ENCODE peak calls at places on chromosomes 16 and 17, in ten cellular contexts. One of them, this sample, is unnamed.

GRCh38 chr17:80890551-80890930 is 101.1 kb upstream of the CHMP6 start:
- DNase-seq in HCT116: no peak
- DNase-seq in brain microvascular endothelial cell: no peak
- DNase-seq in testis: no peak
- DNase-seq in fibroblast of lung: no peak
- DNase-seq in type B pancreatic cell: no peak
- DNase-seq in nephron progenitor cell: no peak
- DNase-seq in CD4-positive, alpha-beta T cell: no peak
- DNase-seq in body of pancreas: no peak
- DNase-seq in AG09319: no peak
- DNase-seq in this sample: no peak

GRCh38 chr17:42329025-42329976 is 41.0 kb downstream of the STAT5A start:
- DNase-seq in CD4-positive, alpha-beta T cell: no peak
- DNase-seq in testis: no peak
- DNase-seq in type B pancreatic cell: no peak
- DNase-seq in brain microvascular endothelial cell: peak
- DNase-seq in fibroblast of lung: peak
- DNase-seq in body of pancreas: no peak
- DNase-seq in AG09319: no peak
- DNase-seq in HCT116: no peak
- DNase-seq in nephron progenitor cell: no peak
- DNase-seq in this sample: no peak

GRCh38 chr16:89410794-89411309 is 79.5 kb downstream of the ANKRD11 start:
- DNase-seq in HCT116: no peak
- DNase-seq in fibroblast of lung: peak
- DNase-seq in testis: peak
- DNase-seq in CD4-positive, alpha-beta T cell: no peak
- DNase-seq in AG09319: peak
- DNase-seq in type B pancreatic cell: no peak
- DNase-seq in brain microvascular endothelial cell: peak
- DNase-seq in nephron progenitor cell: no peak
- DNase-seq in body of pancreas: peak
- DNase-seq in this sample: no peak

GRCh38 chr17:69810326-69811035 is 264.5 kb upstream of the KCNJ16 start:
- DNase-seq in fibroblast of lung: no peak
- DNase-seq in CD4-positive, alpha-beta T cell: no peak
- DNase-seq in HCT116: no peak
- DNase-seq in AG09319: no peak
- DNase-seq in brain microvascular endothelial cell: no peak
- DNase-seq in nephron progenitor cell: no peak
- DNase-seq in testis: no peak
- DNase-seq in type B pancreatic cell: no peak
- DNase-seq in body of pancreas: no peak
- DNase-seq in this sample: no peak

GRCh38 chr17:42387663-42388380 is 420 bp downstream of the STAT3 start:
- DNase-seq in nephron progenitor cell: peak
- DNase-seq in body of pancreas: peak
- DNase-seq in brain microvascular endothelial cell: no peak
- DNase-seq in AG09319: no peak
- DNase-seq in HCT116: no peak
- DNase-seq in testis: no peak
- DNase-seq in CD4-positive, alpha-beta T cell: peak
- DNase-seq in type B pancreatic cell: no peak
- DNase-seq in fibroblast of lung: peak
- DNase-seq in this sample: no peak

GRCh38 chr16:21336231-21336630 is 58.1 kb upstream of the CRYM start:
- DNase-seq in CD4-positive, alpha-beta T cell: no peak
- DNase-seq in type B pancreatic cell: no peak
- DNase-seq in HCT116: no peak
- DNase-seq in body of pancreas: no peak
- DNase-seq in fibroblast of lung: peak
- DNase-seq in AG09319: no peak
- DNase-seq in nephron progenitor cell: no peak
- DNase-seq in brain microvascular endothelial cell: no peak
- DNase-seq in testis: no peak
- DNase-seq in this sample: no peak

GRCh38 chr16:23711785-23712184 is 1.2 kb downstream of the ERN2 start:
- DNase-seq in nephron progenitor cell: no peak
- DNase-seq in AG09319: no peak
- DNase-seq in type B pancreatic cell: no peak
- DNase-seq in testis: no peak
- DNase-seq in body of pancreas: no peak
- DNase-seq in fibroblast of lung: no peak
- DNase-seq in brain microvascular endothelial cell: no peak
- DNase-seq in CD4-positive, alpha-beta T cell: no peak
- DNase-seq in HCT116: no peak
- DNase-seq in this sample: no peak

GRCh38 chr17:1414634-1415033 is 14.6 kb upstream of the YWHAE start:
- DNase-seq in AG09319: no peak
- DNase-seq in CD4-positive, alpha-beta T cell: no peak
- DNase-seq in HCT116: no peak
- DNase-seq in brain microvascular endothelial cell: no peak
- DNase-seq in type B pancreatic cell: no peak
- DNase-seq in body of pancreas: no peak
- DNase-seq in nephron progenitor cell: no peak
- DNase-seq in fibroblast of lung: no peak
- DNase-seq in testis: no peak
- DNase-seq in this sample: no peak

GRCh38 chr16:84500531-84500930 is 3.9 kb downstream of the MEAK7 start:
- DNase-seq in CD4-positive, alpha-beta T cell: no peak
- DNase-seq in brain microvascular endothelial cell: no peak
- DNase-seq in body of pancreas: peak
- DNase-seq in HCT116: no peak
- DNase-seq in type B pancreatic cell: no peak
- DNase-seq in testis: no peak
- DNase-seq in fibroblast of lung: no peak
- DNase-seq in AG09319: no peak
- DNase-seq in nephron progenitor cell: no peak
- DNase-seq in this sample: no peak

GRCh38 chr17:21218101-21218500 is 4.1 kb upstream of the TMEM11 start:
- DNase-seq in type B pancreatic cell: no peak
- DNase-seq in body of pancreas: no peak
- DNase-seq in fibroblast of lung: no peak
- DNase-seq in AG09319: no peak
- DNase-seq in brain microvascular endothelial cell: peak
- DNase-seq in testis: no peak
- DNase-seq in HCT116: no peak
- DNase-seq in nephron progenitor cell: no peak
- DNase-seq in CD4-positive, alpha-beta T cell: no peak
- DNase-seq in this sample: no peak

DNA sequence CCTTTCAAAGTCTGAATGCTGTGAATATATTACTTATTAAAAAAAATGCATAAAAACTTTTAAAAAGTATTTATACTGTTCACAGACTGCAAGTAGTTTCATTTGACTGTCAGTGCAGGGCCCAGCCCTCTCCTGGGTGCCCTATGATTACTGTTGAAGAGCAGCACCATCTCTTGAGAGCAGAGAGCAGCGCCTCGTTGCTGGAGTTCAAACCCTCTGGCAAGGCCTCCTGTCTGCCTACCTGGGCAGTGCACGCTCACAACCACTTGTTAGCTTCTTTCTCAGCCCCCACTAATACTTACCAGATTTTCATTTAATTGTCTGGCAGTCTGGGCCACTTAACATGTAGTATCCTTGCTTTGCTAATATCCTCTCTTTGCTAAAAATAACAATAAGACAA is 233.4 kb downstream of the PHKB start:
- DNase-seq in testis: peak
- DNase-seq in CD4-positive, alpha-beta T cell: no peak
- DNase-seq in brain microvascular endothelial cell: no peak
- DNase-seq in fibroblast of lung: no peak
- DNase-seq in AG09319: no peak
- DNase-seq in type B pancreatic cell: no peak
- DNase-seq in body of pancreas: no peak
- DNase-seq in nephron progenitor cell: no peak
- DNase-seq in HCT116: no peak
- DNase-seq in this sample: no peak
- TF ChIP-seq CTCF in testis: no peak
- TF ChIP-seq CTCF in CD4-positive, alpha-beta T cell: no peak
- TF ChIP-seq CTCF in brain microvascular endothelial cell: peak
- TF ChIP-seq CTCF in fibroblast of lung: no peak
- TF ChIP-seq CTCF in AG09319: no peak
- TF ChIP-seq CTCF in type B pancreatic cell: peak
- TF ChIP-seq CTCF in body of pancreas: no peak
- TF ChIP-seq CTCF in nephron progenitor cell: no peak
- TF ChIP-seq CTCF in HCT116: peak
- TF ChIP-seq CTCF in this sample: no peak

DNA sequence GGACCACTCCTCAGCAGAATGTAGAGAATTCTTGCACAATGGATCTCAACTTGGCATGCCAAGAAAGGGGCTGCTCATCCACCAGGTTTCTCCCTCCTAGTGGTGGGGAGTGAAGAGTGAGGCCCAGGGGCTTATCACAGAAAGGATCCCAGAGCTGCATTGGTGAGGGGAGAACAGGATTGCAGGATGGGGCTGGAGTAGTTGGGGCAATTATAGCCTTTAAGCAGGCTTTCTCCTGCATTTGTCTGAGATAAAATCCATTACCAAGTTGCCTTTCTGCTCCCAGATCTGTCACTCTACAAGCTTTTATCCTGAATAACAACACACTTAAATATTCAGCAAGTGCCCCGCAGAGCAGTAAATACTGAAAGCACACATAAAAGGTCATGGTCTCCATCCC is 130.8 kb upstream of the CES5A start:
- DNase-seq in CD4-positive, alpha-beta T cell: no peak
- DNase-seq in HCT116: no peak
- DNase-seq in body of pancreas: no peak
- DNase-seq in testis: no peak
- DNase-seq in nephron progenitor cell: no peak
- DNase-seq in fibroblast of lung: no peak
- DNase-seq in brain microvascular endothelial cell: no peak
- DNase-seq in type B pancreatic cell: no peak
- DNase-seq in AG09319: no peak
- DNase-seq in this sample: no peak
- TF ChIP-seq CTCF in CD4-positive, alpha-beta T cell: no peak
- TF ChIP-seq CTCF in HCT116: no peak
- TF ChIP-seq CTCF in body of pancreas: no peak
- TF ChIP-seq CTCF in testis: no peak
- TF ChIP-seq CTCF in nephron progenitor cell: no peak
- TF ChIP-seq CTCF in fibroblast of lung: no peak
- TF ChIP-seq CTCF in brain microvascular endothelial cell: no peak
- TF ChIP-seq CTCF in type B pancreatic cell: no peak
- TF ChIP-seq CTCF in AG09319: no peak
- TF ChIP-seq CTCF in this sample: no peak

DNA sequence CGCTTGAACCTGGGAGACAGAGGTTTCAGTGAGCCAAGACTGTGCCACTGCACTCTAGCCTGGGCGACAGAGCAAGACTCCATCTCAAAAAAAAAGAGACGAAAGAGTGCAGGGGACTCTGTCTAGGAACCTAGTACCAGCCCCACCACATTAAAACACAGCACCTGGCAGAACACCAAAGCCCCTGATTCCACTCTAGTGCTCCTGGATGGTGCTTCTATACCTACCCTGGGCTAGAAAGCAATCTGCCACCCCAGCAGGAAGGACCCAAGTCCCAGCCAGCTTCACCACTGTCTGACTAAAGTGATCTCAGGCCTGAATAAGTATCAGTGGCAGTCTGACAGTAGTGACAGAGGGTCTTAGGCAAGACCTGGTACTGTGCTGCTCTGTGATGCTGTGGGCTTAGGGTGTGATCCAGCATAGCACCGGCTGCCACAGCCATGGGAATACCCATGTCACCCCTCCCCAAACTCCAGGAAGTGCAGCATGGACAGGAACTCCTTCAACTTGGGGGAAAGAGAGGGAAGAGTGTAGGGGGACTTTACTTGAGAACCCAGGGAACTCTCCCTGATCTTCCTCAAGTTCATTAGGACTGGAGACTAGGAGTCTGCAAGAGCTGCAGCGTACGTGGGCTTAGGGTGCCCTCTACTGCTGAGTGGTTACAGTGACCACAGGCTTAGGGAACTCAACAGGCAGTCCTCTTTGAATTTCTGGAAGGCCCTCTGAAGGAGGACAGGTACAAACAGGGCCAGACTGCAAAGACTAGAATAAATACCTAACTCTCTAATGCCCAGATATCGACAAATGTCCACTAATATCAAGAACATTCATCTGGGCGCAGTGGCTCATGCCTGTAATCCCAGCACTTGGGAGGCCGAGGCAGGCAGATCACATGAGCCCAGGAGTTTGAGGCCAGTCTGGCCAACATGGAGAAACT is 30.0 kb upstream of the RNF43 start:
- DNase-seq in HCT116: peak
- DNase-seq in testis: peak
- DNase-seq in brain microvascular endothelial cell: peak
- DNase-seq in nephron progenitor cell: peak
- DNase-seq in type B pancreatic cell: no peak
- DNase-seq in body of pancreas: peak
- DNase-seq in AG09319: peak
- DNase-seq in CD4-positive, alpha-beta T cell: peak
- DNase-seq in fibroblast of lung: peak
- DNase-seq in this sample: peak
- TF ChIP-seq CTCF in HCT116: peak
- TF ChIP-seq CTCF in testis: no peak
- TF ChIP-seq CTCF in brain microvascular endothelial cell: peak
- TF ChIP-seq CTCF in nephron progenitor cell: peak
- TF ChIP-seq CTCF in type B pancreatic cell: peak
- TF ChIP-seq CTCF in body of pancreas: peak
- TF ChIP-seq CTCF in AG09319: peak
- TF ChIP-seq CTCF in CD4-positive, alpha-beta T cell: peak
- TF ChIP-seq CTCF in fibroblast of lung: peak
- TF ChIP-seq CTCF in this sample: peak

GRCh38 chr16:87582966-87583325 is 19.4 kb upstream of the JPH3 start:
- DNase-seq in testis: no peak
- DNase-seq in HCT116: no peak
- DNase-seq in body of pancreas: no peak
- DNase-seq in fibroblast of lung: no peak
- DNase-seq in type B pancreatic cell: no peak
- DNase-seq in CD4-positive, alpha-beta T cell: no peak
- DNase-seq in brain microvascular endothelial cell: no peak
- DNase-seq in nephron progenitor cell: no peak
- DNase-seq in AG09319: no peak
- DNase-seq in this sample: no peak

GRCh38 chr16:87580855-87581261 is 21.4 kb upstream of the JPH3 start:
- DNase-seq in type B pancreatic cell: no peak
- DNase-seq in testis: no peak
- DNase-seq in AG09319: no peak
- DNase-seq in nephron progenitor cell: no peak
- DNase-seq in brain microvascular endothelial cell: peak
- DNase-seq in HCT116: no peak
- DNase-seq in fibroblast of lung: peak
- DNase-seq in CD4-positive, alpha-beta T cell: no peak
- DNase-seq in body of pancreas: no peak
- DNase-seq in this sample: no peak

GRCh38 chr16:87581867-87582220 is 20.5 kb upstream of the JPH3 start:
- DNase-seq in HCT116: peak
- DNase-seq in AG09319: peak
- DNase-seq in type B pancreatic cell: no peak
- DNase-seq in CD4-positive, alpha-beta T cell: no peak
- DNase-seq in body of pancreas: peak
- DNase-seq in nephron progenitor cell: no peak
- DNase-seq in fibroblast of lung: peak
- DNase-seq in testis: peak
- DNase-seq in brain microvascular endothelial cell: peak
- DNase-seq in this sample: no peak

GRCh38 chr16:87583453-87584131 is 18.7 kb upstream of the JPH3 start:
- DNase-seq in type B pancreatic cell: no peak
- DNase-seq in CD4-positive, alpha-beta T cell: no peak
- DNase-seq in brain microvascular endothelial cell: peak
- DNase-seq in AG09319: no peak
- DNase-seq in fibroblast of lung: peak
- DNase-seq in testis: no peak
- DNase-seq in body of pancreas: no peak
- DNase-seq in nephron progenitor cell: no peak
- DNase-seq in HCT116: no peak
- DNase-seq in this sample: no peak

GRCh38 chr16:87582221-87582965 is 19.9 kb upstream of the JPH3 start:
- DNase-seq in body of pancreas: no peak
- DNase-seq in fibroblast of lung: peak
- DNase-seq in testis: peak
- DNase-seq in HCT116: no peak
- DNase-seq in brain microvascular endothelial cell: peak
- DNase-seq in nephron progenitor cell: no peak
- DNase-seq in type B pancreatic cell: no peak
- DNase-seq in AG09319: no peak
- DNase-seq in CD4-positive, alpha-beta T cell: no peak
- DNase-seq in this sample: no peak
- TF ChIP-seq CTCF in body of pancreas: no peak
- TF ChIP-seq CTCF in fibroblast of lung: no peak
- TF ChIP-seq CTCF in testis: no peak
- TF ChIP-seq CTCF in HCT116: no peak
- TF ChIP-seq CTCF in brain microvascular endothelial cell: no peak
- TF ChIP-seq CTCF in nephron progenitor cell: no peak
- TF ChIP-seq CTCF in type B pancreatic cell: no peak
- TF ChIP-seq CTCF in AG09319: no peak
- TF ChIP-seq CTCF in CD4-positive, alpha-beta T cell: no peak
- TF ChIP-seq CTCF in this sample: no peak